ENCODE peak calls at places on chromosomes 3 and 15, in nine cellular contexts. One of them, this sample, is unnamed. For H3K27me3, the result is how much of the 10 kb centered on the place peaks cover.

GRCh38 chr3:181637056-181637798 is 74.5 kb upstream of the SOX2 start:
- DNase-seq in BJ: no peak
- DNase-seq in small intestine: no peak
- DNase-seq in AG04450: no peak
- DNase-seq in aorta: no peak
- DNase-seq in kidney epithelial cell: no peak
- DNase-seq in WERI-Rb-1: no peak
- DNase-seq in suprapubic skin: no peak
- DNase-seq in brain microvascular endothelial cell: no peak
- DNase-seq in this sample: no peak

GRCh38 chr3:87756616-87757015 is 302.2 kb downstream of the CGGBP1 start:
- DNase-seq in BJ: no peak
- DNase-seq in small intestine: no peak
- DNase-seq in AG04450: no peak
- DNase-seq in aorta: no peak
- DNase-seq in kidney epithelial cell: no peak
- DNase-seq in WERI-Rb-1: no peak
- DNase-seq in suprapubic skin: no peak
- DNase-seq in brain microvascular endothelial cell: no peak
- DNase-seq in this sample: no peak

GRCh38 chr15:40743921-40744809 is 10.9 kb downstream of the RMDN3 start:
- DNase-seq in BJ: no peak
- DNase-seq in small intestine: peak
- DNase-seq in AG04450: no peak
- DNase-seq in aorta: peak
- DNase-seq in kidney epithelial cell: no peak
- DNase-seq in WERI-Rb-1: no peak
- DNase-seq in suprapubic skin: peak
- DNase-seq in brain microvascular endothelial cell: peak
- DNase-seq in this sample: peak

GRCh38 chr3:111070772-111071256 is 802 bp upstream of the NECTIN3 start:
- DNase-seq in BJ: no peak
- DNase-seq in small intestine: no peak
- DNase-seq in AG04450: no peak
- DNase-seq in aorta: no peak
- DNase-seq in kidney epithelial cell: peak
- DNase-seq in WERI-Rb-1: no peak
- DNase-seq in suprapubic skin: peak
- DNase-seq in brain microvascular endothelial cell: peak
- DNase-seq in this sample: no peak

GRCh38 chr3:27560484-27561056 is 76.4 kb upstream of the SLC4A7 start:
- DNase-seq in BJ: no peak
- DNase-seq in small intestine: no peak
- DNase-seq in AG04450: no peak
- DNase-seq in aorta: no peak
- DNase-seq in kidney epithelial cell: no peak
- DNase-seq in WERI-Rb-1: no peak
- DNase-seq in suprapubic skin: no peak
- DNase-seq in brain microvascular endothelial cell: no peak
- DNase-seq in this sample: no peak

GRCh38 chr3:12175844-12176453 is 17.2 kb upstream of the TIMP4 start:
- DNase-seq in BJ: no peak
- DNase-seq in small intestine: peak
- DNase-seq in AG04450: no peak
- DNase-seq in aorta: peak
- DNase-seq in kidney epithelial cell: no peak
- DNase-seq in WERI-Rb-1: peak
- DNase-seq in suprapubic skin: no peak
- DNase-seq in brain microvascular endothelial cell: peak
- DNase-seq in this sample: peak

GRCh38 chr3:120170223-120170622 is 76.0 kb upstream of the GSK3B start:
- DNase-seq in BJ: peak
- DNase-seq in small intestine: no peak
- DNase-seq in AG04450: no peak
- DNase-seq in aorta: no peak
- DNase-seq in kidney epithelial cell: peak
- DNase-seq in WERI-Rb-1: no peak
- DNase-seq in suprapubic skin: no peak
- DNase-seq in brain microvascular endothelial cell: no peak
- DNase-seq in this sample: no peak

GRCh38 chr3:117706037-117706436 is 996.5 kb downstream of the TUSC7 start:
- DNase-seq in BJ: peak
- DNase-seq in small intestine: no peak
- DNase-seq in AG04450: peak
- DNase-seq in aorta: no peak
- DNase-seq in kidney epithelial cell: no peak
- DNase-seq in WERI-Rb-1: no peak
- DNase-seq in suprapubic skin: no peak
- DNase-seq in brain microvascular endothelial cell: peak
- DNase-seq in this sample: no peak

GRCh38 chr3:126337980-126338651 is 19.1 kb downstream of the KLF15 start:
- DNase-seq in BJ: no peak
- DNase-seq in small intestine: no peak
- DNase-seq in AG04450: no peak
- DNase-seq in aorta: peak
- DNase-seq in kidney epithelial cell: no peak
- DNase-seq in WERI-Rb-1: no peak
- DNase-seq in suprapubic skin: no peak
- DNase-seq in brain microvascular endothelial cell: no peak
- DNase-seq in this sample: no peak

GRCh38 chr3:133114198-133114597 is 76.0 kb downstream of the TMEM108 start:
- DNase-seq in BJ: no peak
- DNase-seq in small intestine: no peak
- DNase-seq in AG04450: no peak
- DNase-seq in aorta: no peak
- DNase-seq in kidney epithelial cell: no peak
- DNase-seq in WERI-Rb-1: no peak
- DNase-seq in suprapubic skin: no peak
- DNase-seq in brain microvascular endothelial cell: no peak
- DNase-seq in this sample: no peak

GRCh38 chr3:70963412-70963811 is 620.1 kb downstream of the FOXP1 start:
- DNase-seq in BJ: no peak
- DNase-seq in small intestine: no peak
- DNase-seq in AG04450: no peak
- DNase-seq in aorta: no peak
- DNase-seq in kidney epithelial cell: no peak
- DNase-seq in WERI-Rb-1: no peak
- DNase-seq in suprapubic skin: no peak
- DNase-seq in brain microvascular endothelial cell: peak
- DNase-seq in this sample: no peak

GRCh38 chr3:26347150-26347549 is 275.4 kb upstream of the LRRC3B start:
- DNase-seq in BJ: no peak
- DNase-seq in small intestine: no peak
- DNase-seq in AG04450: no peak
- DNase-seq in aorta: no peak
- DNase-seq in kidney epithelial cell: no peak
- DNase-seq in WERI-Rb-1: no peak
- DNase-seq in suprapubic skin: no peak
- DNase-seq in brain microvascular endothelial cell: no peak
- DNase-seq in this sample: no peak

GRCh38 chr3:196947136-196947859 is 5.0 kb upstream of the NCBP2 start:
- DNase-seq in BJ: no peak
- DNase-seq in small intestine: no peak
- DNase-seq in AG04450: no peak
- DNase-seq in aorta: no peak
- DNase-seq in kidney epithelial cell: no peak
- DNase-seq in WERI-Rb-1: no peak
- DNase-seq in suprapubic skin: no peak
- DNase-seq in brain microvascular endothelial cell: no peak
- DNase-seq in this sample: no peak

GRCh38 chr3:186823391-186823790 is 17.1 kb upstream of the RFC4 start:
- DNase-seq in BJ: no peak
- DNase-seq in small intestine: no peak
- DNase-seq in AG04450: no peak
- DNase-seq in aorta: no peak
- DNase-seq in kidney epithelial cell: no peak
- DNase-seq in WERI-Rb-1: no peak
- DNase-seq in suprapubic skin: no peak
- DNase-seq in brain microvascular endothelial cell: no peak
- DNase-seq in this sample: no peak

GRCh38 chr3:144463916-144464315 is 492.3 kb downstream of the DIPK2A start:
- DNase-seq in BJ: no peak
- DNase-seq in small intestine: no peak
- DNase-seq in AG04450: no peak
- DNase-seq in aorta: no peak
- DNase-seq in kidney epithelial cell: no peak
- DNase-seq in WERI-Rb-1: no peak
- DNase-seq in suprapubic skin: no peak
- DNase-seq in brain microvascular endothelial cell: no peak
- DNase-seq in this sample: no peak

GRCh38 chr15:40010681-40011080 is 28.3 kb downstream of the SRP14 start:
- DNase-seq in BJ: no peak
- DNase-seq in small intestine: no peak
- DNase-seq in AG04450: peak
- DNase-seq in aorta: no peak
- DNase-seq in kidney epithelial cell: no peak
- DNase-seq in WERI-Rb-1: no peak
- DNase-seq in suprapubic skin: peak
- DNase-seq in brain microvascular endothelial cell: peak
- DNase-seq in this sample: no peak

GRCh38 chr3:99753268-99753975 is 64.2 kb upstream of the CMSS1 start:
- DNase-seq in BJ: no peak
- DNase-seq in small intestine: peak
- DNase-seq in AG04450: peak
- DNase-seq in aorta: no peak
- DNase-seq in kidney epithelial cell: peak
- DNase-seq in WERI-Rb-1: peak
- DNase-seq in suprapubic skin: no peak
- DNase-seq in brain microvascular endothelial cell: peak
- DNase-seq in this sample: peak
- H3K27me3 ChIP-seq in BJ: under half
- H3K27me3 ChIP-seq in small intestine: under half
- H3K27me3 ChIP-seq in AG04450: under half
- H3K27me3 ChIP-seq in aorta: under half
- H3K27me3 ChIP-seq in kidney epithelial cell: under half
- H3K27me3 ChIP-seq in WERI-Rb-1: under half
- H3K27me3 ChIP-seq in suprapubic skin: under half
- H3K27me3 ChIP-seq in brain microvascular endothelial cell: under half
- H3K27me3 ChIP-seq in this sample: under half

GRCh38 chr15:67828969-67829646 is 3.8 kb downstream of the SKOR1 start:
- DNase-seq in BJ: no peak
- DNase-seq in small intestine: no peak
- DNase-seq in AG04450: no peak
- DNase-seq in aorta: no peak
- DNase-seq in kidney epithelial cell: no peak
- DNase-seq in WERI-Rb-1: no peak
- DNase-seq in suprapubic skin: no peak
- DNase-seq in brain microvascular endothelial cell: no peak
- DNase-seq in this sample: no peak
- H3K27me3 ChIP-seq in BJ: half or more
- H3K27me3 ChIP-seq in small intestine: half or more
- H3K27me3 ChIP-seq in AG04450: half or more
- H3K27me3 ChIP-seq in aorta: under half
- H3K27me3 ChIP-seq in kidney epithelial cell: half or more
- H3K27me3 ChIP-seq in WERI-Rb-1: half or more
- H3K27me3 ChIP-seq in suprapubic skin: half or more
- H3K27me3 ChIP-seq in brain microvascular endothelial cell: half or more
- H3K27me3 ChIP-seq in this sample: half or more

GRCh38 chr3:194177156-194177555 is 41.2 kb downstream of the HES1 start:
- DNase-seq in BJ: no peak
- DNase-seq in small intestine: no peak
- DNase-seq in AG04450: no peak
- DNase-seq in aorta: no peak
- DNase-seq in kidney epithelial cell: no peak
- DNase-seq in WERI-Rb-1: no peak
- DNase-seq in suprapubic skin: no peak
- DNase-seq in brain microvascular endothelial cell: no peak
- DNase-seq in this sample: no peak
- H3K27me3 ChIP-seq in BJ: under half
- H3K27me3 ChIP-seq in small intestine: under half
- H3K27me3 ChIP-seq in AG04450: under half
- H3K27me3 ChIP-seq in aorta: under half
- H3K27me3 ChIP-seq in kidney epithelial cell: under half
- H3K27me3 ChIP-seq in WERI-Rb-1: under half
- H3K27me3 ChIP-seq in suprapubic skin: under half
- H3K27me3 ChIP-seq in brain microvascular endothelial cell: under half
- H3K27me3 ChIP-seq in this sample: under half

GRCh38 chr15:45102226-45102625 is 11.7 kb downstream of the DUOX2 start:
- DNase-seq in BJ: no peak
- DNase-seq in small intestine: no peak
- DNase-seq in AG04450: no peak
- DNase-seq in aorta: no peak
- DNase-seq in kidney epithelial cell: no peak
- DNase-seq in WERI-Rb-1: no peak
- DNase-seq in suprapubic skin: peak
- DNase-seq in brain microvascular endothelial cell: no peak
- DNase-seq in this sample: no peak
- H3K27me3 ChIP-seq in BJ: under half
- H3K27me3 ChIP-seq in small intestine: under half
- H3K27me3 ChIP-seq in AG04450: under half
- H3K27me3 ChIP-seq in aorta: under half
- H3K27me3 ChIP-seq in kidney epithelial cell: under half
- H3K27me3 ChIP-seq in WERI-Rb-1: under half
- H3K27me3 ChIP-seq in suprapubic skin: under half
- H3K27me3 ChIP-seq in brain microvascular endothelial cell: under half
- H3K27me3 ChIP-seq in this sample: under half

DNA sequence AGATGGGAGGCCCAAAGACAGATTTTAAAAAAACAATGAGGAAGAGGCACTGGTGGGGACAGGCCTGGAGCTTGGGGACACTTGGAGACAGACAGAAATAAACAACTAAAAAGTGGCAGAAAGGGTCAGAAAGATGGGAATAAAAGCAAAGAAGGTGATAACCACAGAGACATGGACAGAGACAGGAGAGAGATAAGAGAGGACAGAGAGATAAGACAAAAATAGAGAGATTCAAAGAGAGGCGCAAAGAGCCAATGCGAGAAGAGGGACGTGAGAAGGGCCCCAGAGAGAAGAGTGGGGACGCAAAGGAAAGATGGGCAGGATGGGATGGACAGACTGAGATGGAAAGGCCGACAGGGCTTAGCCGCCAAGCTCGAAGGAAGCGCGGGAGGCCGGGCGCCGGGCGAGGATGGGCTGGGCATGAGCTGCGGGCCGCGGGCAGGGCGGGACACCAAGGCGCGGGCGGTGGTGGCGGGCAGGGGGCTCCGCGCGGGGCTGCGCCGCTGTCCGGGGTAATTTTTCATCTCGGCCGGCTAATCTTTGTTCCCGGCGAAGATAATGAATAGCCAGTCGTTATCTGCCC is 3.1 kb upstream of the GATA2 start:
- DNase-seq in BJ: no peak
- DNase-seq in small intestine: no peak
- DNase-seq in AG04450: no peak
- DNase-seq in aorta: no peak
- DNase-seq in kidney epithelial cell: no peak
- DNase-seq in WERI-Rb-1: no peak
- DNase-seq in suprapubic skin: peak
- DNase-seq in brain microvascular endothelial cell: no peak
- DNase-seq in this sample: no peak
- H3K27me3 ChIP-seq in BJ: under half
- H3K27me3 ChIP-seq in small intestine: half or more
- H3K27me3 ChIP-seq in AG04450: under half
- H3K27me3 ChIP-seq in aorta: under half
- H3K27me3 ChIP-seq in kidney epithelial cell: half or more
- H3K27me3 ChIP-seq in WERI-Rb-1: half or more
- H3K27me3 ChIP-seq in suprapubic skin: half or more
- H3K27me3 ChIP-seq in brain microvascular endothelial cell: half or more
- H3K27me3 ChIP-seq in this sample: half or more

DNA sequence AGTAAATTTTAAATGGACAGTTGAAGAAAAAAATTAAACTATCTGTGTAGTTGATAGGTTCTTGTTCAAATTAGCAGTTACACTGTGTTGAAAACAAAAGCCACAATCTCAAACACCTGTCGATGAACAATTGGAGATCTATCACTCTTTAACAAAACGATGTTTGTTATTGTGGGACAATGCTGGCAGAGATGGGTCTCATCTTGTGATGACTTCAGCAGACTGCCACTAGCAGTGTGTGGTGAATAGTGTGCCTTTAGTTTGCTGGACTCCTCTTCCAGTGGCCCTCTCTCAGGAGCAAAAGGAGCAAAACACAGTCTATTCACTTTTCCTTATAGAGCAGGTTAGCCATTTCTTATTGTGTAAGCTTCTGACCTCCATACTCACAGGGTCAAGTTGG is 14.7 kb upstream of the TRIM59 start:
- DNase-seq in BJ: no peak
- DNase-seq in small intestine: no peak
- DNase-seq in AG04450: no peak
- DNase-seq in aorta: no peak
- DNase-seq in kidney epithelial cell: no peak
- DNase-seq in WERI-Rb-1: no peak
- DNase-seq in suprapubic skin: no peak
- DNase-seq in brain microvascular endothelial cell: no peak
- DNase-seq in this sample: no peak
- H3K27me3 ChIP-seq in BJ: under half
- H3K27me3 ChIP-seq in small intestine: under half
- H3K27me3 ChIP-seq in AG04450: under half
- H3K27me3 ChIP-seq in aorta: under half
- H3K27me3 ChIP-seq in kidney epithelial cell: under half
- H3K27me3 ChIP-seq in WERI-Rb-1: under half
- H3K27me3 ChIP-seq in suprapubic skin: under half
- H3K27me3 ChIP-seq in brain microvascular endothelial cell: under half
- H3K27me3 ChIP-seq in this sample: under half

This sample was measured in hepatocyte.